ENCODE peak calls at places on chromosome 21, in nine cellular contexts. U, Z, Q, M, A, Y, W, J and N are unnamed samples.

GRCh38 chr21:36260030-36260787 is 59.8 kb upstream of the MORC3 start:
- DNase-seq in A (peak), W (peak), U (peak), Z (peak), M (no peak), J (peak), Q (peak), Y (peak), N (no peak)

GRCh38 chr21:42039911-42040351 is 29.8 kb upstream of the ZBTB21 start:
- DNase-seq in Z (peak), A (no peak), U (no peak), Y (peak), J (no peak), M (no peak), Q (no peak), W (no peak), N (no peak)

GRCh38 chr21:41048141-41048540 is 119.8 kb upstream of the BACE2 start:
- DNase-seq in J (no peak), W (no peak), M (no peak), Y (no peak), Q (no peak), A (no peak), Z (peak), U (no peak), N (no peak)

GRCh38 chr21:32735524-32735923 is 7.7 kb upstream of the SYNJ1 start:
- DNase-seq in J (no peak), M (no peak), W (no peak), Q (no peak), Y (no peak), Z (no peak), U (no peak), A (no peak), N (no peak)

GRCh38 chr21:34279285-34279684 is 84.5 kb upstream of the KCNE2 start:
- DNase-seq in Y (no peak), W (no peak), A (no peak), U (no peak), Z (no peak), Q (no peak), J (no peak), M (no peak), N (no peak)

GRCh38 chr21:39866093-39866492 is 1.1 kb upstream of the PCP4 start:
- DNase-seq in Z (no peak), J (no peak), A (no peak), Y (no peak), Q (no peak), W (no peak), M (no peak), U (no peak), N (no peak)

GRCh38 chr21:21232320-21232719 is 234.1 kb downstream of the NCAM2 start:
- DNase-seq in J (peak), Z (peak), U (no peak), M (no peak), A (no peak), W (peak), Q (no peak), Y (peak), N (peak)

GRCh38 chr21:34904526-34905298 is 144.4 kb downstream of the RUNX1 start:
- DNase-seq in M (no peak), A (no peak), J (no peak), Z (no peak), Q (no peak), Y (no peak), W (no peak), U (no peak), N (no peak)

GRCh38 chr21:16797530-16797929 is 715.3 kb upstream of the CXADR start:
- DNase-seq in U (no peak), J (no peak), Z (no peak), M (no peak), Q (no peak), Y (no peak), W (no peak), A (no peak), N (no peak)

GRCh38 chr21:46326110-46326703 is 2.3 kb downstream of the PCNT start:
- DNase-seq in Q (no peak), W (no peak), M (no peak), U (peak), A (no peak), J (no peak), Z (no peak), Y (no peak), N (no peak)
- H3K4me3 ChIP-seq in Q (no peak), W (no peak), M (no peak), U (peak), A (peak), J (peak), Z (no peak), Y (no peak), N (peak)

GRCh38 chr21:43347864-43348766 is 78.8 kb downstream of the SIK1 start:
- DNase-seq in W (no peak), Y (no peak), Z (no peak), Q (no peak), J (no peak), A (no peak), M (no peak), U (no peak), N (no peak)

GRCh38 chr21:43345746-43346409 is 81.1 kb downstream of the SIK1 start:
- DNase-seq in Q (no peak), Z (peak), U (peak), W (peak), J (no peak), A (no peak), Y (no peak), M (no peak), N (no peak)

GRCh38 chr21:43345046-43345745 is 81.7 kb downstream of the SIK1 start:
- DNase-seq in W (no peak), U (no peak), J (no peak), M (no peak), A (no peak), Z (no peak), Y (no peak), Q (no peak), N (no peak)

GRCh38 chr21:43347461-43347860 is 79.5 kb downstream of the SIK1 start:
- DNase-seq in U (no peak), Z (no peak), W (no peak), Q (no peak), Y (no peak), A (no peak), J (no peak), M (no peak), N (no peak)

GRCh38 chr21:43346551-43346950 is 80.4 kb downstream of the SIK1 start:
- DNase-seq in Z (no peak), M (no peak), A (no peak), Q (no peak), Y (no peak), U (no peak), J (no peak), W (no peak), N (no peak)
- H3K4me3 ChIP-seq in Z (no peak), M (no peak), A (no peak), Q (no peak), Y (no peak), U (no peak), J (no peak), W (no peak), N (no peak)

GRCh38 chr21:38809170-38809878 is 3.6 kb downstream of the ETS2 start:
- DNase-seq in A (no peak), Z (no peak), M (no peak), W (no peak), Y (no peak), Q (no peak), J (no peak), U (no peak), N (no peak)
- H3K4me3 ChIP-seq in A (no peak), Z (no peak), M (no peak), W (no peak), Y (no peak), Q (no peak), J (no peak), U (no peak), N (no peak)

GRCh38 chr21:44918581-44919033 is 2.1 kb downstream of the ITGB2 start:
- DNase-seq in M (no peak), A (no peak), U (no peak), Y (no peak), J (no peak), W (no peak), Q (no peak), Z (no peak), N (no peak)
- H3K4me3 ChIP-seq in M (no peak), A (no peak), U (no peak), Y (no peak), J (no peak), W (no peak), Q (no peak), Z (no peak), N (no peak)

GRCh38 chr21:43779660-43780059 is 3.6 kb upstream of the CSTB start:
- DNase-seq in U (no peak), W (no peak), A (no peak), J (no peak), Y (no peak), Q (no peak), Z (no peak), M (no peak), N (no peak)
- H3K4me3 ChIP-seq in U (peak), W (no peak), A (no peak), J (no peak), Y (no peak), Q (no peak), Z (no peak), M (no peak), N (no peak)